ENCODE peak calls at places on chromosomes 12 and 14, in four cellular contexts. X is GM12878, M is ovary, K is heart left ventricle. Q is an unnamed sample.

GRCh38 chr12:99450231-99450630 is 197.3 kb upstream of the GARIN6 start:
- DNase-seq in X (no peak), M (no peak), K (no peak), Q (no peak)

GRCh38 chr12:68534108-68534507 is 76.6 kb upstream of the RAP1B start:
- DNase-seq in M (no peak), K (no peak), X (no peak), Q (peak; percentile 56)

GRCh38 chr14:22433059-22433458 is 156.0 kb downstream of the DAD1 start:
- DNase-seq in M (no peak), X (no peak), K (no peak), Q (no peak)

GRCh38 chr12:101745481-101745880 is 6.2 kb upstream of the SYCP3 start:
- DNase-seq in K (no peak), M (no peak), X (no peak), Q (no peak)

GRCh38 chr12:100574262-100575074 is 984 bp downstream of the GAS2L3 start:
- DNase-seq in K (peak; percentile 36), X (no peak), M (no peak), Q (no peak)

GRCh38 chr12:27818421-27818918 is 38.4 kb upstream of the MANSC4 start:
- DNase-seq in K (no peak), M (peak; percentile 33), X (no peak), Q (no peak)

GRCh38 chr14:98622208-98623051 is 649.6 kb downstream of the BCL11B start:
- DNase-seq in K (no peak), X (no peak), M (no peak), Q (no peak)

GRCh38 chr14:97276573-97276972 is 479.4 kb downstream of the VRK1 start:
- DNase-seq in X (no peak), M (no peak), K (no peak), Q (no peak)

GRCh38 chr12:111321317-111321716 is 47.6 kb downstream of the PHETA1 start:
- DNase-seq in M (no peak), K (no peak), X (no peak), Q (no peak)

GRCh38 chr12:98838282-98838681 is 193.2 kb downstream of the APAF1 start:
- DNase-seq in M (no peak), K (no peak), X (no peak), Q (no peak)

GRCh38 chr12:131788070-131788469 is 40.1 kb upstream of the MMP17 start:
- DNase-seq in K (no peak), X (no peak), M (no peak), Q (no peak)

GRCh38 chr12:96194901-96195844 is 998 bp downstream of the ELK3 start:
- DNase-seq in K (peak; percentile 42), X (peak; percentile 80), M (peak; percentile 49), Q (no peak)

GRCh38 chr14:23929822-23930294 is 23.7 kb upstream of the DHRS4 start:
- DNase-seq in X (peak; percentile 25), M (peak; percentile 80), K (peak; percentile 76), Q (peak; percentile 71)

GRCh38 chr12:121494093-121494787 is 86.6 kb downstream of the KDM2B start:
- DNase-seq in K (peak; percentile 27), M (peak; percentile 61), X (no peak), Q (no peak)

GRCh38 chr14:23182372-23183014 is 967 bp downstream of the SLC7A8 start:
- DNase-seq in K (no peak), M (peak; percentile 74), X (no peak), Q (no peak)

GRCh38 chr14:22561661-22562579 is 27.1 kb downstream of the DAD1 start:
- DNase-seq in M (no peak), K (no peak), X (peak; percentile 81), Q (no peak)

GRCh38 chr14:88516742-88517418 is 37.9 kb downstream of the PTPN21 start:
- DNase-seq in M (no peak), K (no peak), X (no peak), Q (no peak)

GRCh38 chr14:105301103-105301914 is 508 bp upstream of the BRF1 start:
- DNase-seq in K (peak; percentile 99), X (peak; percentile 78), M (peak; percentile 99), Q (peak; percentile 99)
- TF ChIP-seq POLR2A in K (no peak), X (peak; percentile 73), M (peak; percentile 57), Q (no peak)

GRCh38 chr12:31985832-31986231 is 26.6 kb downstream of the RESF1 start:
- DNase-seq in M (no peak), K (no peak), X (no peak), Q (no peak)

GRCh38 chr12:31989987-31990386 is 30.8 kb downstream of the RESF1 start:
- DNase-seq in X (no peak), K (no peak), M (no peak), Q (no peak)

GRCh38 chr12:31989571-31989970 is 30.4 kb downstream of the RESF1 start:
- DNase-seq in M (no peak), X (no peak), K (no peak), Q (no peak)

DNA sequence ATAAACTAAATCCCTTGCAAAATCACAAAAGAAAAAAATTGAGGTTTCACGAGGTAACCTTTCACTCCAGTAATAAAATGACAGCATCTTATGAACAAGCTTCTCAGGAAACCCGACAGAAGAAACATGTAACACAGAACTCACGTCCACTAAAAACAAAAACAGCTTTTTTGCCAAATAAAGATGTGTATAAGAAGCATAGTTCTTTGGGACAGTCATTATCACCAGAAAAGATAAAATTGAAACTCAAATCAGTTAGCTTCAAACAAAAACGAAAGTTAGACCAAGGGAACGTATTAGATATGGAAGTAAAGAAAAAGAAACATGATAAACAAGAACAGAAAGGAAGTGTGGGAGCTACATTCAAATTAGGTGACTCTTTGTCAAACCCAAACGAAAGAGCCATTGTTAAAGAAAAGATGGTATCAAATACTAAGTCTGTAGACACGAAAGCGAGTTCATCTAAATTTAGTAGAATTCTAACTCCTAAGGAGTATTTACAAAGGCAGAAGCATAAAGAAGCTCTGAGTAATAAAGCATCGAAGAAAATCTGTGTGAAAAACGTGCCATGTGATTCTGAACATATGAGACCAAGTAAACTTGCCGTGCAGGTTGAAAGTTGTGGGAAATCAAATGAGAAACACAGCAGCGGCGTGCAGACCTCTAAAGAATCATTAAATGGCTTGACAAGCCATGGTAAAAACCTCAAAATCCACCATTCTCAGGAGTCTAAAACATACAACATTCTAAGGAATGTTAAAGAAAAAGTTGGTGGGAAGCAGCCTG is 25.8 kb downstream of the RESF1 start:
- DNase-seq in M (no peak), X (no peak), K (no peak), Q (no peak)
- H3K36me3 ChIP-seq in M (peaks cover 4% of the 10 kb centered on the region), X (peaks cover 6% of the 10 kb centered on the region), K (peaks cover 46% of the 10 kb centered on the region), Q (no peaks in the 10 kb centered on the region)

DNA sequence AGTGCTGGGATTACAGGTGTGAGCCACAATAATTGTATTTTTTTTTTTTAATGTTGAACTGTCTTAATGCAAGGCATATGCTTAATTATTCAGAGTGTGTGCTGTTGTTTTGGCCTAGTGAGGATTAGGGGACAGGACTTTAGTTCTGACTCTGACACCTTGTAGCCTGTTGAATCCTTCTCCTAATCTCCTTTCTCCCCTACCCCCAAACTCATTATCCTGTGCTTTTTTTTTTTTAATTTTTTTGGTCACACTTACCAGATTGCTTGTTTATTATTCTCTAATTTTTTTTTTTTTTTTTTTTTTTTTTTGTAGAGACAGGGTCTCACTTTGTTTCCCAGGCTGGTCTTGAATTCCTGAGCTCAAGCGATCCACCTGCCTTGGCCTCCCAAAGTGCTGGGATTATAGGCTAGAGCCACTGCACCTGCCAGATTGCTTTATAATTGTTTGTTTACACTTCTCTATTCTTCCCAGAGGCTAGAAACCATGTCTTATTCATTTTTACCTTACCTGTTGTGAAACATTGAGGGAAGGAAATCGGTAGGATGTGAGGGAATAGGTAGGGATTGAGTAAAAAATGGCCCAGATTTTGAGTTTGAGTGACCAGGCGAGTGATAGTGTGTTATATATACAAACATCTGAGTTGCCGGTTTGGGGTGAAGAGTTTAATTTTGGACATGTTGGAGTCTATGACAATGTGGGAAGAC is 32.2 kb downstream of the DIP2B start:
- DNase-seq in K (no peak), X (no peak), M (no peak), Q (no peak)
- H3K27ac ChIP-seq in K (no peak overlapping the region), X (peak overlapping the region; percentile 64), M (no peak overlapping the region), Q (no peak overlapping the region)

GRCh38 chr14:100566119-100566518 is 21.1 kb downstream of the BEGAIN start:
- DNase-seq in K (no peak), M (no peak), X (no peak), Q (no peak)
- TF ChIP-seq POLR2A in K (no peak), M (no peak), X (no peak), Q (no peak)

DNA sequence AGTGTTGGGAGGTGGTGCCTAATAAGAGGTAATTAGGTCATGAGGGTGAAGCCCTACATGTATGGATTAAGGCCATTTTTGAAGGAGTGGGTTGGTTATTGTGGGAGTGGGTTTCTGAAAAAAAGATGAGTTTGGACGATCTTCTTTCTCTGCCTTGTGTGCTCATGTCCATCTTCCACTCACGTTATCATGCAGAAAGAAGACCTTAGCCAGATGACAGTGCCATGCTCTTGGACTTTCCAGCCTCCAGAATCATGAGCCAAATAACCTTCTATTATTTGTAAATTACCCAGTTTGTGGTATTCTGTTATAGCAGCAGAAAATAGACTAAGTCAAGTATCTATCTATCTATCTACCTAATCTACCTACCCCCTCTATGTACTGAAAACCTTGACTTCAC is 71.9 kb downstream of the SDR9C7 start:
- DNase-seq in X (no peak), M (no peak), K (no peak), Q (no peak)
- H3K36me3 ChIP-seq in X (no peaks in the 10 kb centered on the region), M (no peaks in the 10 kb centered on the region), K (no peaks in the 10 kb centered on the region), Q (no peaks in the 10 kb centered on the region)

GRCh38 chr12:119693511-119693910 is 25.6 kb downstream of the PRKAB1 start:
- DNase-seq in K (no peak), M (no peak), X (no peak), Q (no peak)

GRCh38 chr12:119691202-119691846 is 23.4 kb downstream of the PRKAB1 start:
- DNase-seq in M (no peak), K (no peak), X (no peak), Q (no peak)

GRCh38 chr12:119694111-119694510 is 26.2 kb downstream of the PRKAB1 start:
- DNase-seq in M (no peak), K (no peak), X (no peak), Q (no peak)

GRCh38 chr12:119692410-119692809 is 24.5 kb downstream of the PRKAB1 start:
- DNase-seq in M (no peak), K (no peak), X (no peak), Q (no peak)

GRCh38 chr12:119693006-119693405 is 25.1 kb downstream of the PRKAB1 start:
- DNase-seq in M (no peak), K (peak; percentile 67), X (no peak), Q (no peak)
- H3K27ac ChIP-seq in M (no peak overlapping the region), K (peak overlapping the region; percentile 35), X (no peak overlapping the region), Q (no peak overlapping the region)

DNA sequence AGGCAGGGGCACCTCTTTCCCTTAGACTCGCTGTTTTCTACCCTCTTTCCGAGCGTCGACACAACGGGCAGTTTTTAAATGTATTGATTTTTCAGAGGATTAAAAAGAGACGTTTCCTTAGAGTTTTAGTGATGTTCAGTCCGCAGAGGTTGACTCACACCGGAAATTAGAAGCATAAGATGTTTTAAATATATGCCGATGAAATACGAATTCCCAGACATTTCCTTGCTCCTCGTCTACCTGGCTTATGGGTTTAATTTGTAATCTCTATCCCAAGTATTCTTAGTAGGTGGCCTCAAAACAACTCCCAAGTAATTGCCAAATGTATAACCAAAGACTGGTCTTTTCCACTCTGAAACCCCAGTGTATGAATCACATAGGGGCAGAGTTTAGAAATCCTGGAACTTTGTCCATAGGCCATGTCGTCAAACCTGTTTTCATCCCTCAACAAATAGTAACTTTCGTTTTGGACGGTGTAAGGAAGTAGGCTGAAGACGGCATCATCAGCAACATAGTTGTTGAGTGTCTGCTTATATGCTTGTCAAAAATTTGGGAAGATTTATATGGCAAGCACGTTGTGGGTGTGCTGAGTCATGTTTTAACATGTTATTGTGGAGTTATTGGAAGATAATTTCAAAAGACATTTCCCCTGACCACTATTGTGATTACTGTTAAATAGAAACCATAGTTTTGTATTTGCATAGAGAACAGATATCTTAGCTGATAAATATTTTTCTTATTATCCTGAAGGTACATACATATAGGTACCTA is 824 bp downstream of the TBK1 start:
- DNase-seq in X (no peak), K (no peak), M (no peak), Q (no peak)
- TF ChIP-seq POLR2A in X (no peak), K (no peak), M (no peak), Q (peak; percentile 13)

GRCh38 chr12:6975297-6976032 is 4.8 kb downstream of the EMG1 start:
- DNase-seq in X (no peak), K (no peak), M (no peak), Q (no peak)
- H3K36me3 ChIP-seq in X (peaks cover 24% of the 10 kb centered on the region), K (peaks cover 68% of the 10 kb centered on the region), M (no peaks in the 10 kb centered on the region), Q (peaks cover 64% of the 10 kb centered on the region)

Q was measured in right lobe of liver.